ENCODE peak calls at places on chromosome 2, in six cellular contexts. W is psoas muscle, C is H7, Z is lung microvascular endothelial cell, I is colonic mucosa, O is posterior cingulate gyrus. Y is an unnamed sample.
A peak's percentile ranks its signal among the peaks of the same experiment; 100 is the strongest.

GRCh38 chr2:219615894-219616293 is 11.5 kb upstream of the SLC4A3 start:
- DNase-seq in W (no peak), C (no peak), Z (no peak), I (no peak), O (no peak), Y (no peak)

GRCh38 chr2:86249176-86249842 is 50.1 kb downstream of the MRPL35 start:
- DNase-seq in W (no peak), C (no peak), Z (peak; percentile 53), I (no peak), O (no peak), Y (no peak)

GRCh38 chr2:196176142-196176738 is 4.9 kb upstream of the STK17B start:
- DNase-seq in W (no peak), C (no peak), Z (no peak), I (peak; percentile 38), O (no peak), Y (no peak)

GRCh38 chr2:142596334-142597088 is 281.0 kb upstream of the KYNU start:
- DNase-seq in W (no peak), C (no peak), Z (no peak), I (no peak), O (no peak), Y (no peak)

GRCh38 chr2:10919776-10920606 is 8.3 kb downstream of the KCNF1 start:
- DNase-seq in W (no peak), C (peak; percentile 80), Z (peak; percentile 32), I (no peak), O (no peak), Y (no peak)

GRCh38 chr2:215358891-215359575 is 47.2 kb downstream of the ATIC start:
- DNase-seq in W (no peak), C (no peak), Z (no peak), I (no peak), O (no peak), Y (no peak)

GRCh38 chr2:108805782-108806181 is 19.2 kb downstream of the CCDC138 start:
- DNase-seq in W (no peak), C (no peak), Z (no peak), I (no peak), O (no peak), Y (no peak)

GRCh38 chr2:233857511-233858118 is 3.3 kb upstream of the HJURP start:
- DNase-seq in W (no peak), C (peak; percentile 72), Z (peak; percentile 33), I (peak; percentile 69), O (no peak), Y (no peak)

GRCh38 chr2:16908671-16909070 is 243.0 kb upstream of the CYRIA start:
- DNase-seq in W (no peak), C (no peak), Z (no peak), I (no peak), O (no peak), Y (no peak)

GRCh38 chr2:168006538-168006937 is 240.9 kb downstream of the STK39 start:
- DNase-seq in W (no peak), C (no peak), Z (no peak), I (peak; percentile 52), O (no peak), Y (no peak)

GRCh38 chr2:136422512-136422911 is 304.6 kb upstream of the CXCR4 start:
- DNase-seq in W (no peak), C (no peak), Z (peak; percentile 27), I (no peak), O (no peak), Y (no peak)

GRCh38 chr2:236642584-236643291 is 73.1 kb downstream of the ACKR3 start:
- DNase-seq in W (peak; percentile 94), C (peak; percentile 63), Z (peak; percentile 11), I (peak; percentile 58), O (no peak), Y (peak; percentile 99)

GRCh38 chr2:162482463-162482862 is 138.5 kb downstream of the GCA start:
- DNase-seq in W (no peak), C (no peak), Z (no peak), I (no peak), O (no peak), Y (no peak)

GRCh38 chr2:64865073-64865830 is 123.9 kb upstream of the SLC1A4 start:
- DNase-seq in W (peak; percentile 79), C (peak; percentile 96), Z (peak; percentile 75), I (peak; percentile 61), O (peak; percentile 58), Y (peak; percentile 76)

GRCh38 chr2:181124499-181124898 is 144.1 kb downstream of the UBE2E3 start:
- DNase-seq in W (no peak), C (no peak), Z (no peak), I (no peak), O (no peak), Y (no peak)

GRCh38 chr2:200253631-200254030 is 52.9 kb upstream of the SPATS2L start:
- DNase-seq in W (no peak), C (no peak), Z (no peak), I (no peak), O (no peak), Y (no peak)

GRCh38 chr2:158688722-158689121 is 106.4 kb upstream of the DAPL1 start:
- DNase-seq in W (no peak), C (no peak), Z (no peak), I (no peak), O (no peak), Y (no peak)

GRCh38 chr2:233446616-233447305 is 92.5 kb downstream of the DGKD start:
- DNase-seq in W (peak; percentile 43), C (no peak), Z (no peak), I (no peak), O (no peak), Y (no peak)

GRCh38 chr2:71675296-71675695 is 221.9 kb downstream of the DYSF start:
- DNase-seq in W (peak; percentile 36), C (no peak), Z (no peak), I (peak; percentile 88), O (no peak), Y (peak; percentile 52)

GRCh38 chr2:54429055-54429454 is 27.1 kb upstream of the SPTBN1 start:
- DNase-seq in W (no peak), C (no peak), Z (no peak), I (no peak), O (no peak), Y (no peak)

GRCh38 chr2:170761572-170761971 is 8.6 kb upstream of the ERICH2 start:
- DNase-seq in W (no peak), C (no peak), Z (no peak), I (no peak), O (no peak), Y (no peak)

GRCh38 chr2:240472078-240472790 is 36.8 kb downstream of the GPC1 start:
- DNase-seq in W (no peak), C (peak; percentile 31), Z (no peak), I (no peak), O (no peak), Y (peak; percentile 32)

GRCh38 chr2:219125225-219125885 is 35.3 kb downstream of the NHEJ1 start:
- DNase-seq in W (peak; percentile 70), C (no peak), Z (no peak), I (peak; percentile 83), O (no peak), Y (peak; percentile 66)

GRCh38 chr2:180707175-180707866 is 273.1 kb upstream of the UBE2E3 start:
- DNase-seq in W (no peak), C (no peak), Z (no peak), I (no peak), O (no peak), Y (no peak)

GRCh38 chr2:149291881-149292280 is 38.5 kb upstream of the LYPD6 start:
- DNase-seq in W (no peak), C (no peak), Z (no peak), I (no peak), O (no peak), Y (no peak)

GRCh38 chr2:201698588-201699226 is at the start of gene MPP4:
- DNase-seq in W (no peak), C (no peak), Z (peak; percentile 10), I (no peak), O (no peak), Y (no peak)

GRCh38 chr2:117917223-117917917 is 96.5 kb downstream of the CCDC93 start:
- DNase-seq in W (no peak), C (peak; percentile 42), Z (peak; percentile 20), I (no peak), O (no peak), Y (no peak)

GRCh38 chr2:202002381-202002780 is 31.3 kb upstream of the FZD7 start:
- DNase-seq in W (no peak), C (peak; percentile 60), Z (no peak), I (no peak), O (no peak), Y (no peak)

GRCh38 chr2:20052229-20052871 is 922 bp upstream of the LAPTM4A start:
- DNase-seq in W (no peak), C (no peak), Z (no peak), I (no peak), O (no peak), Y (no peak)

GRCh38 chr2:14884651-14885050 is 252.1 kb downstream of the LRATD1 start:
- DNase-seq in W (no peak), C (no peak), Z (no peak), I (no peak), O (no peak), Y (no peak)

GRCh38 chr2:206561962-206562361 is 80.3 kb upstream of the FAM237A start:
- DNase-seq in W (no peak), C (no peak), Z (no peak), I (no peak), O (no peak), Y (no peak)

GRCh38 chr2:162887902-162888301 is 49.3 kb upstream of the KCNH7 start:
- DNase-seq in W (no peak), C (no peak), Z (no peak), I (no peak), O (no peak), Y (no peak)

GRCh38 chr2:46003912-46004473 is 293.2 kb upstream of the EPAS1 start:
- DNase-seq in W (no peak), C (no peak), Z (no peak), I (no peak), O (no peak), Y (no peak)

GRCh38 chr2:234979204-234980167 is 27.7 kb downstream of the SH3BP4 start:
- DNase-seq in W (no peak), C (no peak), Z (peak; percentile 90), I (no peak), O (no peak), Y (peak; percentile 70)

GRCh38 chr2:67797801-67798535 is 264.8 kb downstream of the C1D start:
- DNase-seq in W (no peak), C (no peak), Z (peak; percentile 62), I (no peak), O (no peak), Y (no peak)

GRCh38 chr2:108978709-108979111 is 10.3 kb downstream of the EDAR start:
- DNase-seq in W (no peak), C (peak; percentile 63), Z (peak; percentile 40), I (peak; percentile 56), O (no peak), Y (no peak)